ENCODE peak calls at places on chromosome 16, in seven cellular contexts. N, O, F, M, P, W and K are unnamed samples.

GRCh38 chr16:51152691-51153261 is 1.7 kb upstream of the SALL1 start:
- DNase-seq in F (no peak), M (no peak), N (no peak), P (no peak), O (peak), W (no peak), K (no peak)

GRCh38 chr16:1772362-1772907 is at the start of gene EME2:
- DNase-seq in W (no peak), M (no peak), O (no peak), N (no peak), F (no peak), P (no peak), K (no peak)

GRCh38 chr16:24013733-24014645 is 178.2 kb downstream of the PRKCB start:
- DNase-seq in N (peak), F (no peak), W (no peak), P (no peak), M (peak), O (no peak), K (no peak)

GRCh38 chr16:64416232-64417010 is 705.4 kb downstream of the CDH11 start:
- DNase-seq in F (no peak), O (no peak), P (no peak), W (no peak), N (no peak), M (no peak), K (no peak)

GRCh38 chr16:58051821-58052603 is 26.5 kb downstream of the MMP15 start:
- DNase-seq in W (no peak), P (no peak), O (no peak), M (no peak), F (no peak), N (no peak), K (no peak)

GRCh38 chr16:79847569-79847968 is 247.0 kb upstream of the MAF start:
- DNase-seq in N (no peak), M (no peak), P (no peak), F (no peak), O (no peak), W (no peak), K (no peak)

GRCh38 chr16:9138731-9139501 is 47.5 kb downstream of the HAPSTR1 start:
- DNase-seq in P (no peak), W (peak), M (no peak), N (peak), F (peak), O (peak), K (no peak)

GRCh38 chr16:89811321-89811720 is 5.1 kb downstream of the FANCA start:
- DNase-seq in O (no peak), F (no peak), N (no peak), M (no peak), P (no peak), W (no peak), K (no peak)

GRCh38 chr16:68760671-68761275 is 23.7 kb downstream of the CDH1 start:
- DNase-seq in N (no peak), F (no peak), W (no peak), P (no peak), O (no peak), M (no peak), K (no peak)

GRCh38 chr16:17607624-17608023 is 136.9 kb upstream of the XYLT1 start:
- DNase-seq in P (no peak), M (no peak), O (no peak), W (no peak), F (no peak), N (no peak), K (no peak)

GRCh38 chr16:11258553-11259287 is 2.7 kb upstream of the SOCS1 start:
- DNase-seq in W (peak), F (peak), O (peak), P (peak), M (no peak), N (no peak), K (no peak)

GRCh38 chr16:2675714-2676113 is 6.6 kb upstream of the KCTD5 start:
- DNase-seq in M (no peak), F (no peak), W (no peak), P (no peak), N (no peak), O (no peak), K (peak)

GRCh38 chr16:31458073-31458834 is 1.0 kb upstream of the ARMC5 start:
- DNase-seq in N (peak), M (no peak), F (no peak), W (peak), P (no peak), O (no peak), K (no peak)

GRCh38 chr16:27246439-27246838 is 22.1 kb downstream of the NSMCE1 start:
- DNase-seq in N (peak), O (no peak), F (no peak), M (no peak), W (no peak), P (no peak), K (no peak)

GRCh38 chr16:15494231-15494630 is 59.8 kb downstream of the BMERB1 start:
- DNase-seq in W (no peak), O (peak), N (no peak), M (no peak), P (no peak), F (no peak), K (peak)

GRCh38 chr16:29705030-29705429 is 26.1 kb downstream of the QPRT start:
- DNase-seq in M (no peak), P (no peak), F (no peak), W (no peak), N (no peak), O (no peak), K (no peak)

GRCh38 chr16:74449470-74449869 is 28.2 kb upstream of the CLEC18B start:
- DNase-seq in P (no peak), O (peak), W (no peak), F (no peak), M (no peak), N (no peak), K (no peak)

GRCh38 chr16:74446866-74447265 is 25.6 kb upstream of the CLEC18B start:
- DNase-seq in N (no peak), O (no peak), P (no peak), W (no peak), M (no peak), F (no peak), K (no peak)

GRCh38 chr16:74447578-74447977 is 26.3 kb upstream of the CLEC18B start:
- DNase-seq in M (no peak), O (no peak), W (no peak), F (no peak), P (no peak), N (no peak), K (no peak)

GRCh38 chr16:74450236-74450635 is 29.0 kb upstream of the CLEC18B start:
- DNase-seq in P (no peak), W (no peak), O (no peak), N (no peak), F (no peak), M (no peak), K (no peak)

DNA sequence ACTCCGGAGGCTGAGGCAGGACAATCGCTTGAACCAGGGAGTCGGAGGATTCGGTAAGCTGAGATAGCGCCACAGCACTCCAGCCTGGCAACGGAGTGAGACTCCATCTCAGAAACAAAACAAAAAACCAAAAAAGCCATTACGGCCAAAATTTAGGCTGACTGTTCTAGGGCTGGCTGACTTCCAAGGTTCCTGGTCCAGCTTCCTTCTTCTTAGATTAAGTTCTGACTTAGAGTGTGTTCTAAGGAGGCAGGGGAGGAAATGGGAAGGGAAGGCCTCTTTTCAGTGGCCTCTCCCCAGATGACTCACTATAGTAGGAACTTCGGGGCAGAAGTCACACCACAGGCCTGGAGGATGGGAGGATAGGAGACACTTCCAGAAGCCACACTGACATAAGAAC is 27.7 kb upstream of the CLEC18B start:
- DNase-seq in N (peak), F (peak), O (peak), P (peak), W (peak), M (no peak), K (peak)
- H3K27ac ChIP-seq in N (peak), F (peak), O (peak), P (peak), W (peak), M (peak), K (peak)

DNA sequence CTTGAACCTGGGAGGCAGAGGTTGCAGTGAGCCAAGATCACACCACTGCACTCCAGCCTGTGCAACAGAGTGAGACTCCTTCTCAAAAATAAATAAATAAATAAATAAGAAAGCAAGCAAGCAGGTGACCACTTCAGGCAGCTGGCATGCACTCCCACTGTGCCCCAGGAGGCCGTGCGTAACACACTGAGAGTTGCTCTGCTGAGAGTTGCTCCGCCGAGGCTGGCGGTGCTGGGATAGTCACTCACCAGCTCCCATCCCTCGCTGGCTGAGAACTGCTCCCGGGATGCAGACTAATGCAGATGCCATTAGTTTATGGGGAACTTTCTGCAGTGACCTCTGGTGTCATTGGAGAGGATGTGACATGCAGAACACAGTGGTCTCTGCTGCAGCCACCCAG is 105.7 kb upstream of the PLCG2 start:
- DNase-seq in P (no peak), M (no peak), W (no peak), N (no peak), F (no peak), O (no peak), K (no peak)
- H3K27ac ChIP-seq in P (no peak), M (no peak), W (no peak), N (no peak), F (no peak), O (no peak), K (no peak)

GRCh38 chr16:4487955-4488481 is 11.8 kb downstream of the HMOX2 start:
- DNase-seq in F (no peak), W (no peak), M (no peak), O (no peak), P (no peak), N (no peak), K (no peak)
- H3K27ac ChIP-seq in F (no peak), W (no peak), M (peak), O (no peak), P (peak), N (peak), K (no peak)

DNA sequence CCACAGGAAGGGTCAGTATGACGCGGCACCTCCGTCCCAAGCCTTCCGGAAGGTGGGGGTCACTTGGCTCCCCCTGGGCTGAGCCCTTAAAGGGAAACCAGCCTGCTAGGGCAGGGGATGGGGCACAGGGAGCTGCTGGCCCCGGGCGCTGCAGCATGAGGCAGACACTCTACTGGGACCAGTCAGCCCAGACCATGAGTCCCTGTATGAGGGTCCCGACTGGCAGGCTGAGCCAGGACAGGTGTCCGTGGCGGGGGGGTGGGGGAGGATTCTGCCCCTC is 43.4 kb upstream of the ZC3H18 start:
- DNase-seq in F (no peak), M (no peak), P (no peak), W (no peak), O (no peak), N (no peak), K (no peak)
- H3K27ac ChIP-seq in F (peak), M (no peak), P (no peak), W (no peak), O (no peak), N (no peak), K (no peak)

GRCh38 chr16:71722801-71723536 is 1.5 kb downstream of the PHLPP2 start:
- DNase-seq in N (peak), M (no peak), P (peak), W (peak), O (peak), F (peak), K (peak)
- H3K27ac ChIP-seq in N (peak), M (peak), P (peak), W (peak), O (peak), F (peak), K (peak)

GRCh38 chr16:83717308-83717707 is 90.5 kb upstream of the HSBP1 start:
- DNase-seq in N (no peak), O (no peak), P (peak), F (no peak), W (no peak), M (no peak), K (no peak)

GRCh38 chr16:83717814-83718213 is 90.0 kb upstream of the HSBP1 start:
- DNase-seq in W (no peak), M (no peak), F (no peak), N (no peak), P (peak), O (no peak), K (no peak)

GRCh38 chr16:83715217-83715920 is 92.4 kb upstream of the HSBP1 start:
- DNase-seq in M (no peak), F (no peak), N (peak), W (peak), O (no peak), P (peak), K (no peak)

GRCh38 chr16:83714286-83714685 is 93.5 kb upstream of the HSBP1 start:
- DNase-seq in N (no peak), M (no peak), P (no peak), F (no peak), W (no peak), O (no peak), K (no peak)

DNA sequence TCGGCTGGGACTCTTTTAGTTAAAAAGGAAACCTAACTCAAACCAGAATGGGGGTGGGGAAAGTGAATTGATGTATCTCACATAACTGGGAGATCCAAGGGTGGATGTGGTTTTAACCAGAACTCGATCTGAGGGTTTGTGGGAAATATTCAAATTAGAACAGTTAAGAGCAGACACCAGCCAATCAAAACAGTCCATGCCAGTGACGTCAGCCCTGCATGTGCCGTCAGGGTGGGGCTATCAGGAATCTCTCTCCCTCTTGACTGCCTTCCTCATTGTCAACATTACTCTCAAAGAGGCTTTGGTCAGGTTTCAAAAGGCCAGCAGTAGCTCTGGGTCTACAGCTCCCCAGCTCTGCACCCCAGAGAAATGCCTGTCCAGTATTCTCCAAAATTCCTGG is 94.2 kb upstream of the HSBP1 start:
- DNase-seq in P (no peak), N (no peak), O (no peak), F (no peak), W (no peak), M (no peak), K (no peak)
- H3K27ac ChIP-seq in P (no peak), N (peak), O (no peak), F (no peak), W (peak), M (no peak), K (peak)

GRCh38 chr16:75402821-75403475 is 30.4 kb downstream of the CFDP1 start:
- DNase-seq in N (no peak), F (no peak), P (no peak), M (no peak), O (no peak), W (no peak), K (no peak)
- H3K27ac ChIP-seq in N (no peak), F (no peak), P (peak), M (no peak), O (peak), W (no peak), K (peak)